ENCODE peak calls at places on chromosome 16, in four cellular contexts. Q, L, C and X are unnamed samples.

GRCh38 chr16:88306411-88306810 is 76.3 kb upstream of the ZNF469 start:
- DNase-seq in L (no peak), C (no peak), Q (no peak), X (no peak)

GRCh38 chr16:29820730-29821662 is 734 bp downstream of the MVP start:
- DNase-seq in C (peak), Q (no peak), L (no peak), X (peak)

GRCh38 chr16:54080524-54081008 is 206.0 kb downstream of the IRX3 start:
- DNase-seq in C (no peak), Q (peak), L (no peak), X (peak)

GRCh38 chr16:12162151-12162559 is 185.6 kb downstream of the SNX29 start:
- DNase-seq in L (no peak), C (no peak), Q (no peak), X (no peak)

GRCh38 chr16:87463722-87464690 is 28.8 kb downstream of the ZCCHC14 start:
- DNase-seq in C (no peak), Q (peak), L (no peak), X (no peak)

GRCh38 chr16:75621170-75621477 is 2.0 kb downstream of the ADAT1 start:
- DNase-seq in Q (peak), C (no peak), L (peak), X (peak)

GRCh38 chr16:64421515-64421914 is 700.3 kb downstream of the CDH11 start:
- DNase-seq in Q (no peak), C (no peak), L (no peak), X (no peak)

GRCh38 chr16:80407265-80407987 is 133.4 kb upstream of the DYNLRB2 start:
- DNase-seq in C (no peak), L (no peak), Q (peak), X (no peak)

GRCh38 chr16:26644912-26645543 is 421.7 kb upstream of the C16orf82 start:
- DNase-seq in L (no peak), C (no peak), Q (no peak), X (no peak)

GRCh38 chr16:31330553-31330890 is 24.5 kb upstream of the ITGAX start:
- DNase-seq in L (no peak), C (no peak), Q (no peak), X (no peak)

GRCh38 chr16:11272921-11273720 is at the start of gene PRM3:
- DNase-seq in C (no peak), L (no peak), Q (no peak), X (no peak)

GRCh38 chr16:79269211-79269863 is 331.2 kb downstream of the MAF start:
- DNase-seq in L (no peak), Q (no peak), C (peak), X (no peak)

GRCh38 chr16:75377971-75378386 is 55.3 kb downstream of the CFDP1 start:
- DNase-seq in L (no peak), C (no peak), Q (no peak), X (peak)

GRCh38 chr16:62034236-62035114 is 1.8 kb downstream of the CDH8 start:
- DNase-seq in Q (no peak), C (no peak), L (no peak), X (no peak)

GRCh38 chr16:75387951-75388350 is 45.4 kb downstream of the CFDP1 start:
- DNase-seq in Q (no peak), L (no peak), C (no peak), X (no peak)

GRCh38 chr16:22912654-22913053 is 98.7 kb downstream of the HS3ST2 start:
- DNase-seq in L (no peak), C (no peak), Q (no peak), X (no peak)

GRCh38 chr16:79593074-79593531 is 7.4 kb downstream of the MAF start:
- DNase-seq in Q (no peak), C (no peak), L (no peak), X (no peak)

GRCh38 chr16:57540906-57541753 is 1.3 kb upstream of the ADGRG5 start:
- DNase-seq in Q (no peak), C (no peak), L (no peak), X (no peak)

GRCh38 chr16:85274924-85275323 is 162.7 kb upstream of the CIBAR2 start:
- DNase-seq in C (no peak), Q (no peak), L (peak), X (no peak)

GRCh38 chr16:85276741-85277140 is 164.5 kb upstream of the CIBAR2 start:
- DNase-seq in C (no peak), L (no peak), Q (no peak), X (no peak)

GRCh38 chr16:85276258-85276657 is 164.0 kb upstream of the CIBAR2 start:
- DNase-seq in L (no peak), Q (no peak), C (no peak), X (no peak)

GRCh38 chr16:85274501-85274900 is 162.2 kb upstream of the CIBAR2 start:
- DNase-seq in L (no peak), C (no peak), Q (no peak), X (no peak)

GRCh38 chr16:85275533-85276249 is 163.4 kb upstream of the CIBAR2 start:
- DNase-seq in Q (peak), L (peak), C (no peak), X (peak)
- TF ChIP-seq CHD4 in Q (no peak), L (no peak), C (no peak), X (no peak)

GRCh38 chr16:67104061-67104460 is 5.7 kb upstream of the PHAF1 start:
- DNase-seq in Q (peak), C (no peak), L (no peak), X (peak)
- TF ChIP-seq CHD4 in Q (no peak), C (no peak), L (no peak), X (no peak)

GRCh38 chr16:27974896-27975540 is 88.5 kb downstream of the GSG1L start:
- DNase-seq in C (no peak), Q (no peak), L (no peak), X (no peak)

GRCh38 chr16:27972500-27972899 is 91.0 kb downstream of the GSG1L start:
- DNase-seq in C (peak), Q (peak), L (peak), X (peak)

GRCh38 chr16:27969574-27969973 is 93.9 kb downstream of the GSG1L start:
- DNase-seq in C (no peak), L (no peak), Q (no peak), X (no peak)

GRCh38 chr16:27976990-27977389 is 86.5 kb downstream of the GSG1L start:
- DNase-seq in L (no peak), C (no peak), Q (no peak), X (no peak)

DNA sequence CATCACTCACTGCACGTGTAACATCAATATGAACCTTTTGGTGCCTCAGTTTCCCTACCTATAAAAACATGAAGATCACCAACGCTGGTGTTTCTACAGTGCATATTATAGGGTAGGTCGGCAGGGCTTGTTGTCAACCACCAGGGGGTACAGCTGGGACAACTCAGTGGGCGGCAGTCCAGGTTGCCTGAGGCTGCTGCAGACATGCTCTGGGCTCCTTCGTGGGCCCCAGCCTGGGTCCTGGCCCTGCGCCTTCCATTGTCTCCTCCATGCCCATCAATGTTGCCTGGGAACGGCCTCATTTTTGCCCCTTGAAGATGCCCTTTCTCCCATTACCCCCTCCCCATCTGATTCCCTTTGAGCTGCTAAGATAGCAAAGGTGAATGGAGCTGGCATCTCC is 89.8 kb downstream of the GSG1L start:
- DNase-seq in L (no peak), C (no peak), Q (no peak), X (no peak)
- TF ChIP-seq CHD4 in L (no peak), C (no peak), Q (no peak), X (no peak)

GRCh38 chr16:78242231-78242630 is 142.8 kb downstream of the WWOX start:
- DNase-seq in Q (peak), L (no peak), C (no peak), X (no peak)

GRCh38 chr16:78240459-78241222 is 141.2 kb downstream of the WWOX start:
- DNase-seq in L (no peak), C (no peak), Q (peak), X (peak)

GRCh38 chr16:78249832-78250231 is 150.4 kb downstream of the WWOX start:
- DNase-seq in L (no peak), Q (no peak), C (no peak), X (no peak)

GRCh38 chr16:78249056-78249455 is 149.6 kb downstream of the WWOX start:
- DNase-seq in L (no peak), Q (peak), C (no peak), X (no peak)

DNA sequence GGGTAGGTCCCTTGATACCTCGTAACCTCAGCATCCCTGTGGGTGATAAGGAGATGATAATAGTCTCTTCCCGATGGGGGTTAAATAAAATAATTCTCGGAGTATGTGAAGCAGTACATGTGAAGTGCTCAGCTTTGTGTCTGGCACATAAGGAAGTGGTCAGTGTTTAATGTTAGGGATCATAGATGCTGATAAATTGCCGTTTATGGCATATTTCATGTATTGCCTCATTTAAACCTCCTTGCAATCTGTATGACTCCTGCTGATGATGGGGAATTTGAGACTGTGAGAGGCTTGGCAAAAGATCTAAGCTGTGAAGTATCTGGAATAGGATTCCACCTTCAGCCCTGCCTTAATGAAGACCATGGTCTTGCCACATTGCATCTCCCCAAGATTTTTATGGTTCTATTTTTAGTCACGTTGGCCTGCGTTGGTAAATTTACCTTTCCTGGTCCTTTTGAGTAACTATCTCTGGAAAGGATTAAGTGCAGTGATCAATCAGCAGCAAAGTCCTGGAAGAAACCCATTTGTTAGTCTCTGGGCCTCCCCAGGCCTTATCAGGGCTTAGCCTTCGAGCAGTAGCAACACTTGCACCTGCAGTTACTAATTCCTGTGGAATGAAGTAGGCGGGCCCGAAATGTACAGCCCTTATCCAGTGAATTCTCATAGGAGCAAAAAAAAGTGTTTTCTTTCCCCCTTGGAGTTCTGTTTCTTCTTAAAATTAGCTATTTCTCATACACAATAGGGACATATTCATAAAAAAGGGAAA is 144.9 kb downstream of the WWOX start:
- DNase-seq in C (no peak), L (no peak), Q (no peak), X (no peak)
- TF ChIP-seq CHD4 in C (no peak), L (no peak), Q (no peak), X (no peak)

DNA sequence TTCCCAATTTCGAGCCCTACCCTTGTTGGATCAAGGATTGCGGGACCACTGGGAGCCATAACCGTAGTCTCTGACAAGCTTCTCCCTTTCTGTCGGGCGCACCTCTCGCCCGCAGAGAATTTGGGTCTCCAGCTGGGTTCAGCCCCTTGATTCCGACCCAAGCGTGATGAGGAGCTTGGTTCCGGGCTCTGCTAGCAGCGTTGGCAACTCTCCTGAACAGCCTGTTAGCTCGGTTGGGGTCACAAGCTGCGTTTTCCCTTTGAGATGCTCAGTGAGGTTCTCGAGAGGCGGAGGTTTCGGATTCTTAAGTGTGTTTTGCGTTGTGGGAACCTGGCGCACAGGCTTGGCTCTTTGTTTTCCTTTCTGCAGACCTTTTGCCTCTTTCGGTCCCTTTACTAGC is 667 bp downstream of the ATXN1L start:
- DNase-seq in Q (no peak), L (no peak), C (no peak), X (no peak)
- TF ChIP-seq CHD4 in Q (no peak), L (no peak), C (no peak), X (no peak)

GRCh38 chr16:2842340-2843000 is 12.4 kb downstream of the ZG16B start:
- DNase-seq in L (peak), Q (no peak), C (no peak), X (no peak)
- TF ChIP-seq CHD4 in L (no peak), Q (no peak), C (no peak), X (no peak)

GRCh38 chr16:15829460-15829859 is 27.4 kb downstream of the MYH11 start:
- DNase-seq in L (no peak), C (no peak), Q (no peak), X (no peak)
- TF ChIP-seq CHD4 in L (no peak), C (no peak), Q (no peak), X (no peak)